ENCODE peak calls at places on chromosomes 2 and 18, in nine cellular contexts. P is keratinocyte, X is K562, R is PC-9, N is hepatocyte, J is fibroblast of lung, F is HCT116, Q is PC-3, I is mammary epithelial cell. Z is an unnamed sample.

GRCh38 chr2:177338177-177338721 is 54.3 kb upstream of the AGPS start:
- DNase-seq in P (no peak), X (no peak), R (peak), N (no peak), J (peak), F (peak), Q (peak), I (peak), Z (peak)

GRCh38 chr2:142165790-142166189 is 35.0 kb upstream of the LRP1B start:
- DNase-seq in P (no peak), X (no peak), R (no peak), N (peak), J (peak), F (peak), Q (peak), I (peak), Z (peak)

GRCh38 chr2:169221745-169222369 is 140.5 kb downstream of the LRP2 start:
- DNase-seq in P (no peak), X (peak), R (no peak), N (peak), J (peak), F (peak), Q (peak), I (peak), Z (peak)

GRCh38 chr2:112026509-112026908 is 28.6 kb upstream of the TMEM87B start:
- DNase-seq in P (no peak), X (peak), R (no peak), N (no peak), J (no peak), F (no peak), Q (no peak), I (no peak), Z (no peak)

GRCh38 chr2:223494987-223495386 is 107.2 kb downstream of the SCG2 start:
- DNase-seq in P (no peak), X (no peak), R (no peak), N (no peak), J (peak), F (no peak), Q (no peak), I (no peak), Z (peak)

GRCh38 chr2:191376981-191377629 is 131.9 kb downstream of the MYO1B start:
- DNase-seq in P (peak), X (peak), R (peak), N (peak), J (peak), F (peak), Q (peak), I (peak), Z (peak)

GRCh38 chr2:85250045-85250444 is 77.7 kb downstream of the TGOLN2 start:
- DNase-seq in P (no peak), X (no peak), R (no peak), N (no peak), J (no peak), F (no peak), Q (no peak), I (no peak), Z (peak)

GRCh38 chr2:233964581-233964980 is 47.4 kb downstream of the TRPM8 start:
- DNase-seq in P (no peak), X (no peak), R (no peak), N (no peak), J (peak), F (no peak), Q (no peak), I (no peak), Z (peak)

GRCh38 chr2:72011791-72012190 is 135.9 kb downstream of the CYP26B1 start:
- DNase-seq in P (no peak), X (no peak), R (no peak), N (no peak), J (no peak), F (no peak), Q (no peak), I (no peak), Z (no peak)

DNA sequence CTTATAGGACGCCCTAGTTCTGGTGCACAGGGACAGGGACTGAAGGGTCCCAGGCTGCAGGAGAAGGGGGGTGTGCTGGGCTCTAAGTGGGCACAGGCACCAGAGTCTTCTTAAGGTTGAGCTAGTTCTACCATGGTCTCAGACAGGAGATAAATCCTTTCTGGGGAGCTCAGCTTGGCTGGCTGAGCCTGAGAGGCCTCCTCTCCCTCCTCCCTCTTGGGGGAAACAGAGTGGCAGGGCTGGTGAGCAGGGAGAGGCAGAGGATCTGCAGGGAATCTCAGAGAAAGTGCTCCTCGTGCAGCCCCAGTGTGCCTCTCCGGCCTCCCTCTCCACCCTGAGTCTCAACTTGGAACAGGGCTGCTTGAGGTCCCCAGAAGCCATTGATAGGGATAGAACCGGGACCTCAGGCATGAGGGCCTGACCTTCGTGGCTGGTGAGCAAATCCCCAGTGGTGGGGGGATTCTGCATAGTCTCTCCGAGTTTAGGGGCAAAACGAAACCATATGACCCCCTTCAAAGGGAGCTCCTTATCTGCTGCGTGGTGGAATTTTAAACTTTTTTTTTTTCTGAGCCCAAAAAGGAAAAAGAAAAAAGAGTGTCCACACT is 2.0 kb downstream of the GDF7 start:
- DNase-seq in P (no peak), X (no peak), R (no peak), N (no peak), J (no peak), F (no peak), Q (no peak), I (no peak), Z (no peak)
- TF ChIP-seq EZH2 in P (no peak), X (no peak), R (no peak), N (no peak), J (no peak), F (no peak), Q (no peak), I (no peak), Z (no peak)

GRCh38 chr18:42068030-42068429 is 113.0 kb downstream of the PIK3C3 start:
- DNase-seq in P (no peak), X (no peak), R (no peak), N (no peak), J (no peak), F (no peak), Q (no peak), I (no peak), Z (no peak)
- H3K4me3 ChIP-seq in P (no peak), X (no peak), R (no peak), N (no peak), J (no peak), F (no peak), Q (no peak), I (no peak), Z (no peak)

GRCh38 chr2:181680055-181680936 is at the start of gene NEUROD1:
- DNase-seq in P (no peak), X (no peak), R (no peak), N (peak), J (no peak), F (no peak), Q (no peak), I (no peak), Z (no peak)
- TF ChIP-seq EZH2 in P (no peak), X (no peak), R (no peak), N (no peak), J (no peak), F (no peak), Q (no peak), I (no peak), Z (no peak)

GRCh38 chr2:133264951-133265949 is 303.0 kb downstream of the NCKAP5 start:
- DNase-seq in P (no peak), X (no peak), R (no peak), N (peak), J (peak), F (no peak), Q (peak), I (no peak), Z (no peak)
- H3K4me3 ChIP-seq in P (no peak), X (no peak), R (no peak), N (no peak), J (no peak), F (no peak), Q (peak), I (no peak), Z (no peak)

DNA sequence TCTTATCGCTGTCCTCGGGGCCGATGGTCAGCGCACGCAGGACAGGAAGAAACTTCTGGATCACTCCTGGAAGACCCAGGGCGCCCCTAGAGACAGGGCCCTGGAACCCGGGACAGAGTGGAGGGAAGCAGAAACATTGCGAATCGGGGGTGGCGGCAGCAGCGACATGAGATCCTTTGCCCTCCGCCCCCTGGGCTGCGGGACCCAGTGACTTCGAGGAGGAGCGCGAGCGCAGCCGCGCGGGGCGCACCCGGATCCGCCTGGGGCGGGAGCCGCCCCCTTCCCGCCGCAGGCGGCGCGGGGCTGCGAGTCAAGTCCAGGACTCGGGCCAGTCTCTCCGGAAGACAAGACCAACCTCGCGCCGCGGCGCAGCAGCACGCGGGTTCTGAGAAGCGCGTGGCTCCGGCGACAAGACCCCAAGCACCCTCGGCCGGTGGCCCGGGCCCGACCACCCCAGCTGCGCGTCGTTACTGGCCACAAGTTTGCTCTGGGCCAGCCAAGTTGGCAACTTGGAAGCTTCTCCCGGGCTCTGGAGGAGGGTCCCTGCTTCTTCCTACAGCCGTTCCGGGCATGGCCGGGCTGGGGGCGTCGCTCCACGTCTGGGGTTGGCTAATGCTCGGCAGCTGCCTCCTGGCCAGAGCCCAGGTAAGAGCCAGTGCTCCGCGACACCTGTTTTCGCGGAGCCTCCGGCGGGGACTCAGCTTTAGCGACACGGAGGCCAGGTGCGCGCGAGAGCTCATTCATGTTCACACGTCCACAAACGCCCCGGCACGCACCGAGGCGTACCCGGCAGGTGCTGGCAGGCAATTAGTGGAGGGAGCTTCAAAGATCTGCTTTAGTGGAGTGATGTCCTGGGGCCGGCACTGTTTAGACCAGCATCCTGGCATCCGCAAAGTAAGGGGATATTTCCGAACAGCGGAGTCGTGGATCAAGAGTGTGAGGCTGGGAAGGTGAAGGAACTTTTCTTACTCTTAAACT is at the start of gene PTH2R:
- DNase-seq in P (no peak), X (peak), R (no peak), N (peak), J (peak), F (no peak), Q (no peak), I (no peak), Z (peak)
- TF ChIP-seq EZH2 in P (peak), X (no peak), R (no peak), N (peak), J (peak), F (no peak), Q (peak), I (peak), Z (peak)

GRCh38 chr18:24678626-24679025 is 218.2 kb downstream of the HRH4 start:
- DNase-seq in P (no peak), X (no peak), R (no peak), N (no peak), J (no peak), F (no peak), Q (no peak), I (peak), Z (peak)
- H3K4me3 ChIP-seq in P (no peak), X (no peak), R (no peak), N (no peak), J (no peak), F (no peak), Q (no peak), I (no peak), Z (no peak)

GRCh38 chr2:238847432-238847801 is 468 bp upstream of the TWIST2 start:
- DNase-seq in P (no peak), X (no peak), R (no peak), N (no peak), J (no peak), F (no peak), Q (no peak), I (no peak), Z (no peak)
- TF ChIP-seq EZH2 in P (no peak), X (no peak), R (no peak), N (no peak), J (no peak), F (no peak), Q (no peak), I (no peak), Z (no peak)

GRCh38 chr2:174012347-174013309 is 47.5 kb upstream of the SP3 start:
- DNase-seq in P (no peak), X (no peak), R (no peak), N (peak), J (peak), F (no peak), Q (no peak), I (no peak), Z (peak)
- H3K4me3 ChIP-seq in P (no peak), X (no peak), R (no peak), N (peak), J (peak), F (no peak), Q (no peak), I (peak), Z (peak)

GRCh38 chr18:61635901-61636528 is 256.8 kb downstream of the RNF152 start:
- DNase-seq in P (no peak), X (peak), R (no peak), N (peak), J (peak), F (peak), Q (peak), I (peak), Z (peak)
- TF ChIP-seq EZH2 in P (no peak), X (no peak), R (no peak), N (no peak), J (no peak), F (no peak), Q (no peak), I (no peak), Z (no peak)

GRCh38 chr2:96156011-96156820 is 11.0 kb upstream of the DUSP2 start:
- DNase-seq in P (no peak), X (no peak), R (no peak), N (no peak), J (no peak), F (no peak), Q (no peak), I (no peak), Z (no peak)

GRCh38 chr2:96158554-96158940 is 13.3 kb upstream of the DUSP2 start:
- DNase-seq in P (no peak), X (no peak), R (no peak), N (no peak), J (no peak), F (no peak), Q (no peak), I (no peak), Z (no peak)

GRCh38 chr2:96157649-96158553 is 12.7 kb upstream of the DUSP2 start:
- DNase-seq in P (no peak), X (peak), R (no peak), N (no peak), J (peak), F (no peak), Q (no peak), I (no peak), Z (peak)

GRCh38 chr2:96159084-96159830 is 14.0 kb upstream of the DUSP2 start:
- DNase-seq in P (no peak), X (no peak), R (no peak), N (no peak), J (no peak), F (no peak), Q (no peak), I (no peak), Z (no peak)

GRCh38 chr2:96156926-96157648 is 11.8 kb upstream of the DUSP2 start:
- DNase-seq in P (no peak), X (no peak), R (no peak), N (no peak), J (no peak), F (no peak), Q (no peak), I (no peak), Z (no peak)
- H3K4me3 ChIP-seq in P (no peak), X (no peak), R (no peak), N (no peak), J (no peak), F (no peak), Q (no peak), I (no peak), Z (no peak)

Z was measured in GM23248.